ENCODE peak calls at places on chromosomes 4 and X, in seven cellular contexts. L, B, H, S, E, Y and G are unnamed samples.

GRCh38 chrX:40290519-40290918 is 192.8 kb upstream of the BCOR start:
- DNase-seq in L (no peak), B (no peak), H (no peak), S (no peak), E (no peak), Y (no peak), G (no peak)

GRCh38 chr4:25863347-25863784 is 578 bp upstream of the SEL1L3 start:
- DNase-seq in L (no peak), B (peak), H (no peak), S (no peak), E (no peak), Y (no peak), G (peak)

GRCh38 chr4:152515678-152516077 is 20.2 kb downstream of the FBXW7 start:
- DNase-seq in L (no peak), B (no peak), H (peak), S (peak), E (no peak), Y (peak), G (no peak)

GRCh38 chrX:22855693-22856092 is 144.1 kb upstream of the DDX53 start:
- DNase-seq in L (no peak), B (no peak), H (no peak), S (no peak), E (no peak), Y (no peak), G (no peak)

GRCh38 chr4:76533314-76533713 is 98.3 kb downstream of the SHROOM3 start:
- DNase-seq in L (no peak), B (no peak), H (no peak), S (no peak), E (no peak), Y (no peak), G (no peak)

GRCh38 chr4:24664956-24665355 is 80.6 kb upstream of the DHX15 start:
- DNase-seq in L (no peak), B (no peak), H (peak), S (peak), E (no peak), Y (peak), G (no peak)

GRCh38 chr4:113003841-113004240 is 45.6 kb upstream of the ANK2 start:
- DNase-seq in L (no peak), B (no peak), H (peak), S (no peak), E (no peak), Y (no peak), G (no peak)

GRCh38 chr4:10223782-10224181 is 107.2 kb upstream of the WDR1 start:
- DNase-seq in L (no peak), B (no peak), H (no peak), S (no peak), E (no peak), Y (no peak), G (no peak)

GRCh38 chr4:8009097-8009496 is 69.4 kb upstream of the AFAP1 start:
- DNase-seq in L (no peak), B (no peak), H (no peak), S (no peak), E (no peak), Y (no peak), G (peak)

GRCh38 chr4:139242511-139243051 is 37.4 kb downstream of the MGARP start:
- DNase-seq in L (no peak), B (no peak), H (peak), S (peak), E (no peak), Y (peak), G (no peak)

GRCh38 chrX:105191878-105192277 is 28.6 kb downstream of the TEX13A start:
- DNase-seq in L (no peak), B (peak), H (peak), S (no peak), E (no peak), Y (no peak), G (no peak)

GRCh38 chrX:13373807-13374187 is 53.9 kb upstream of the ATXN3L start:
- DNase-seq in L (no peak), B (no peak), H (peak), S (peak), E (no peak), Y (peak), G (no peak)

GRCh38 chrX:151505796-151506195 is 57.7 kb upstream of the PASD1 start:
- DNase-seq in L (no peak), B (peak), H (no peak), S (no peak), E (no peak), Y (peak), G (no peak)
- TF ChIP-seq CTCF in L (no peak), B (peak), H (no peak), S (no peak), E (no peak), Y (peak), G (no peak)

DNA sequence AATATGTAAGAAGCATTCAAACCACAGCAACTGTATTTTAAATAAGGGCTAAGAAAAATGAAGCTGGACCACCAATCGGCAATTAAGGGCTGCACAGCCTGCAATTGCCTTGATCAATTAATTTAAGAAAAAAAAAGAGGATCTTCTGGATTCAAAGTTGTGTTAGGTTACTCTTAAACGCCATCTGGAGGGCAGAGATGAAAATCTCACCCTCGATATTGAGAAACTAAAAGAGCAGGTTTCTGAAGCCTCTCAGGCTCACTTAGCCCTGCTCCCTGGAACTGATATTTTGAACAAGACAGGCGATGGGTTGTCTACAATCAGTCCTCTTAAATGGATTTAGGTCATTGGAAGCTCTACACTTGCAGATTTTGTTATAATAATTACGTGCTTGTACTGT is 579.4 kb downstream of the GRXCR1 start:
- DNase-seq in L (no peak), B (no peak), H (peak), S (no peak), E (no peak), Y (no peak), G (no peak)
- TF ChIP-seq CTCF in L (no peak), B (peak), H (peak), S (no peak), E (no peak), Y (peak), G (no peak)

GRCh38 chrX:131734621-131735020 is 190.7 kb downstream of the OR13H1 start:
- DNase-seq in L (peak), B (no peak), H (no peak), S (peak), E (no peak), Y (no peak), G (no peak)
- TF ChIP-seq CTCF in L (no peak), B (no peak), H (no peak), S (peak), E (no peak), Y (no peak), G (no peak)

DNA sequence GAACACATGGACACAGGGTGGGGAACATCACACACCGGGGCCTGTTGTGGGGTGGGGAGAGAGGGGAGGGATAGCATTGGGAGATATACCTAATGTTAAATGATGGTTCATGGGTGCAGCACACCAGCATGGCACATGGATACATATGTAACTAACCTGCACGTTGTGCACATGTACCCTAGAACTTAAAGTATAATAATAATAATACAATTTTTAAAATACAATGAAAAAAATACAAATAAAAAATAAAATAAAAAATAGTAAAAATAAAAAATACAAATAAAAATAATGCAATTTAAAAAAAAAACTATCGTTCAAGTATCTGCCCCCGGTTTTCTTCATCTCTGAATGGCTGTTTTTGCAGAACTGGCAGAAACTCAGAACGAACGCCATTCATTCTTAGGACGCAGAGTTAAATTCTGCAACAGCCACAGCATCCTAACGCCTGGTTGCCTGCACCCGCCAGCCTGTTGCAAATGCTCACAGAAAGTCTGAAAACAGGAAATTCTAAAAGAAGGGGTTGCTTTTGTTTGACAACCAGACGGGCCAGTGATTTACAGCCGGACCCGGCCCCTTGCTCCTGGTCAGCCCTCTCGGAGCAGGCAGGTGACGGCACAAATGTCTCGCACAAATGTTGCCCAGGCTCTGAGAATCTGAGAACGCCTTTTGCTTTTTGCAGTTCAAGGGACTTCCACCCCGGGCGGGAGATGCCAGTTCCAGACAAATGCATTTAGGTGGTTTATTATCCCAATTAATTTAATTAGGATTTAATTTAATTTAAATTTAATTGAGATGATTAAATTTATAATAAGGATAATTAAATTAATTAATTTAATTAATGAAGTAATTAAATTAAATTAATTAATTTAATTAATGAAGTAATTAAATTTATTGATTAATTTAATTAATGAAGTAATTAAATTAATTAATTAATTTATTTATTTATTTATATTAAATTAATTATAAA is 47.8 kb downstream of the CRLF2 start:
- DNase-seq in L (no peak), B (peak), H (peak), S (no peak), E (no peak), Y (no peak), G (no peak)
- TF ChIP-seq CTCF in L (no peak), B (no peak), H (no peak), S (no peak), E (no peak), Y (no peak), G (no peak)

GRCh38 chr4:84159767-84160166 is 339.3 kb downstream of the NKX6-1 start:
- DNase-seq in L (no peak), B (no peak), H (no peak), S (no peak), E (no peak), Y (no peak), G (no peak)
- TF ChIP-seq CTCF in L (no peak), B (no peak), H (no peak), S (peak), E (no peak), Y (peak), G (no peak)

GRCh38 chr4:110164856-110165255 is 33.6 kb downstream of the ELOVL6 start:
- DNase-seq in L (peak), B (no peak), H (no peak), S (no peak), E (no peak), Y (no peak), G (no peak)

GRCh38 chr4:110165382-110166285 is 32.8 kb downstream of the ELOVL6 start:
- DNase-seq in L (peak), B (peak), H (peak), S (peak), E (peak), Y (peak), G (no peak)

GRCh38 chr4:110164251-110164650 is 34.2 kb downstream of the ELOVL6 start:
- DNase-seq in L (no peak), B (no peak), H (peak), S (peak), E (no peak), Y (peak), G (no peak)

GRCh38 chr4:110160616-110161015 is 37.8 kb downstream of the ELOVL6 start:
- DNase-seq in L (no peak), B (no peak), H (no peak), S (no peak), E (no peak), Y (no peak), G (no peak)

DNA sequence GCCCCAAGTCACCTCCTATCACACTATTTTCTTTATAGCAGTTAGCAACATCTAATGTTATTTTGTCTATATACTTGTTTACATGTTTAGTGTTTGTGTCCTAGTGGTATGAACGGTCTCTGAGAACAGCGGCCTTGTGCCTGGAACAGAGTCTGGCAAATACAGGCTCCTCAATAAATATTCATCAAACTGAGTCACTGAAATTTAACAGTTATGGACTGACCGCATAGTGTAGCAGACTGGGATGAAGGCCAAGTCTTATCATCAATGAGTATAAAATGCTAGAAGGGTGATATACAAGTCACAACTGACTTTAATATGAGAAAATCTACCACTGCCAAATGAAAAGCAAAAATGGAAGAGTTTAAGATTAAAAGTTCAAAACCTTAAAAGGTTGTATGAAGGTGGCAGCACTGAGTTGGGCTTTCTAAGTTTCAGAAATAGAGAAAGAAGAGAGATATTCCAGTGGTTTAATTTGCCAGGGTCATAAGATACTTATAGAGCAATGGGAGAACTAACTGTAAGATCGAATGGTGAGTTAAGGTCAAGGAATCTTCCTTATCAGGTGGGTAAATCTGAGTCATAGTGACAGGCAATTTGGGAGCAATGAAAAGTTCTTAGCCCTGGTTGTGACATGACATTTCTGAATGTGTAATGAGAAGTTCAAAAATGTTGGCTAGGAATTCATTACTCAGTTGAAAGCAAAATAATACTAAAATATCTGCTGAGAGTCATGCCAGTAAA is 34.9 kb downstream of the ELOVL6 start:
- DNase-seq in L (no peak), B (no peak), H (peak), S (peak), E (no peak), Y (peak), G (no peak)
- TF ChIP-seq CTCF in L (no peak), B (no peak), H (peak), S (peak), E (no peak), Y (peak), G (no peak)

GRCh38 chr4:101347267-101347556 is at the start of gene PPP3CA:
- DNase-seq in L (no peak), B (no peak), H (no peak), S (no peak), E (no peak), Y (no peak), G (no peak)
- TF ChIP-seq CTCF in L (no peak), B (no peak), H (no peak), S (no peak), E (no peak), Y (no peak), G (no peak)

GRCh38 chrX:112368371-112368770 is 285.8 kb upstream of the TRPC5 start:
- DNase-seq in L (no peak), B (no peak), H (no peak), S (no peak), E (no peak), Y (no peak), G (no peak)
- TF ChIP-seq CTCF in L (no peak), B (peak), H (no peak), S (no peak), E (no peak), Y (peak), G (no peak)

GRCh38 chrX:94576367-94577004 is 902.5 kb downstream of the FAM133A start:
- DNase-seq in L (no peak), B (no peak), H (no peak), S (no peak), E (no peak), Y (no peak), G (no peak)
- TF ChIP-seq CTCF in L (no peak), B (peak), H (no peak), S (peak), E (no peak), Y (no peak), G (no peak)